ENCODE peak calls at places on chromosome X, in five cellular contexts. H is neuronal stem cell; A is HFF-Myc; F is stimulated activated CD4-positive, alpha-beta T cell treated with anti-CD3 and anti-CD28 coated beads, Interleukin-4, amount 100 ng/mL, for 48 hours; W is endothelial cell. R is an unnamed sample.

GRCh38 chrX:44223150-44223549 is 120.3 kb downstream of the EFHC2 start:
- DNase-seq in H (no peak), A (peak), F (no peak), W (no peak), R (no peak)

GRCh38 chrX:10109695-10110094 is 47.1 kb upstream of the CLCN4 start:
- DNase-seq in H (no peak), A (no peak), F (no peak), W (no peak), R (no peak)

GRCh38 chrX:88202149-88202548 is 544.9 kb upstream of the CPXCR1 start:
- DNase-seq in H (no peak), A (no peak), F (no peak), W (no peak), R (no peak)

GRCh38 chrX:97039363-97040029 is 155.8 kb downstream of the RPA4 start:
- DNase-seq in H (no peak), A (no peak), F (no peak), W (no peak), R (no peak)

GRCh38 chrX:15376956-15377355 is 7.3 kb downstream of the VEGFD start:
- DNase-seq in H (no peak), A (peak), F (no peak), W (no peak), R (no peak)

GRCh38 chrX:68945603-68946228 is 116.9 kb downstream of the EFNB1 start:
- DNase-seq in H (no peak), A (no peak), F (no peak), W (peak), R (no peak)

GRCh38 chrX:13688772-13689518 is at the start of gene RAB9A:
- DNase-seq in H (peak), A (no peak), F (peak), W (peak), R (peak)

GRCh38 chrX:41010188-41010846 is 74.9 kb upstream of the USP9X start:
- DNase-seq in H (no peak), A (peak), F (peak), W (peak), R (peak)

GRCh38 chrX:1134156-1134555 is 78.3 kb downstream of the CRLF2 start:
- DNase-seq in H (no peak), A (no peak), F (no peak), W (no peak), R (no peak)

GRCh38 chrX:132631579-132632232 is 142.9 kb upstream of the MBNL3 start:
- DNase-seq in H (no peak), A (no peak), F (no peak), W (peak), R (peak)

GRCh38 chrX:114582698-114583395 is 1.0 kb upstream of the HTR2C start:
- DNase-seq in H (no peak), A (no peak), F (no peak), W (no peak), R (no peak)

GRCh38 chrX:56232221-56233082 is at the start of gene KLF8:
- DNase-seq in H (no peak), A (no peak), F (peak), W (peak), R (no peak)

GRCh38 chrX:38768079-38768478 is 33.2 kb upstream of the MID1IP1 start:
- DNase-seq in H (no peak), A (no peak), F (no peak), W (no peak), R (peak)

GRCh38 chrX:118823263-118824172 is at the start of gene ZCCHC12:
- DNase-seq in H (peak), A (no peak), F (no peak), W (peak), R (no peak)

GRCh38 chrX:51837451-51837850 is 56.0 kb upstream of the MAGED1 start:
- DNase-seq in H (no peak), A (no peak), F (no peak), W (no peak), R (no peak)

GRCh38 chrX:96689951-96690350 is 5.3 kb downstream of the DIAPH2 start:
- DNase-seq in H (no peak), A (no peak), F (no peak), W (no peak), R (no peak)

GRCh38 chrX:101482296-101482695 is 3.0 kb upstream of the ARMCX4 start:
- DNase-seq in H (no peak), A (no peak), F (no peak), W (no peak), R (no peak)

GRCh38 chrX:100591256-100592051 is 6.7 kb downstream of the TNMD start:
- DNase-seq in H (no peak), A (no peak), F (no peak), W (no peak), R (no peak)

GRCh38 chrX:137988470-137988869 is 422.5 kb downstream of the ZIC3 start:
- DNase-seq in H (no peak), A (no peak), F (no peak), W (no peak), R (no peak)

GRCh38 chrX:107323786-107324492 is 117.5 kb downstream of the DNAAF6 start:
- DNase-seq in H (no peak), A (no peak), F (no peak), W (no peak), R (no peak)

GRCh38 chrX:133215747-133216146 is 2.4 kb downstream of the TFDP3 start:
- DNase-seq in H (peak), A (no peak), F (no peak), W (peak), R (no peak)

GRCh38 chrX:151702021-151702714 is 6.9 kb downstream of the PRRG3 start:
- DNase-seq in H (no peak), A (no peak), F (no peak), W (no peak), R (no peak)

GRCh38 chrX:47568656-47569295 is 7.8 kb downstream of the ARAF start:
- DNase-seq in H (no peak), A (no peak), F (no peak), W (no peak), R (no peak)

GRCh38 chrX:119729408-119730201 is 28.8 kb upstream of the SOWAHD start:
- DNase-seq in H (peak), A (no peak), F (peak), W (peak), R (no peak)